ENCODE peak calls at places on chromosomes 16 and 17, in nine cellular contexts. F is T1000; S is heart right ventricle; G is activated naive CD4-positive, alpha-beta T cell; L is CD8-positive, alpha-beta T cell; C is NCI-H1930; H is GF-D8; I is stimulated activated CD8-positive, alpha-beta memory T cell treated with anti-CD3 and anti-CD28 coated beads, Interleukin-12 subunit alpha, Interleukin-12 subunit beta, amount 100 ng/mL, for 4 hours; B is ACHN. W is an unnamed sample.

GRCh38 chr17:16943541-16944333 is 28.2 kb downstream of the TNFRSF13B start:
- DNase-seq in H (no peak), C (no peak), L (peak), I (no peak), F (no peak), G (no peak), B (no peak), S (no peak), W (no peak)

GRCh38 chr16:2813661-2814288 is 3.3 kb upstream of the PRSS21 start:
- DNase-seq in C (no peak), S (no peak), B (no peak), G (no peak), F (no peak), L (no peak), H (no peak), I (no peak), W (no peak)

GRCh38 chr17:7263071-7263800 is 958 bp upstream of the CLDN7 start:
- DNase-seq in F (no peak), L (no peak), C (no peak), G (no peak), H (no peak), I (no peak), S (no peak), B (no peak), W (no peak)

GRCh38 chr17:44351961-44352921 is 7.1 kb downstream of the GRN start:
- DNase-seq in G (no peak), S (no peak), C (no peak), F (no peak), H (no peak), L (no peak), B (no peak), I (no peak), W (no peak)

GRCh38 chr16:2904100-2904921 is 7.4 kb upstream of the FLYWCH1 start:
- DNase-seq in B (peak), G (peak), F (peak), H (peak), S (peak), I (peak), L (peak), C (peak), W (peak)

GRCh38 chr17:57097832-57098421 is 12.9 kb downstream of the AKAP1 start:
- DNase-seq in I (no peak), H (no peak), B (no peak), L (no peak), S (peak), G (no peak), C (no peak), F (no peak), W (no peak)

GRCh38 chr16:81956213-81956948 is 54.9 kb downstream of the SDR42E1 start:
- DNase-seq in L (no peak), F (no peak), C (no peak), B (no peak), I (no peak), S (no peak), H (no peak), G (no peak), W (no peak)

GRCh38 chr17:1231456-1231855 is 38.8 kb upstream of the BHLHA9 start:
- DNase-seq in G (no peak), C (no peak), H (peak), F (no peak), B (no peak), I (no peak), S (peak), L (no peak), W (no peak)

GRCh38 chr16:73753931-73754330 is 542.7 kb upstream of the PSMD7 start:
- DNase-seq in I (no peak), S (no peak), C (no peak), H (no peak), G (no peak), B (no peak), F (no peak), L (no peak), W (no peak)

GRCh38 chr17:63095879-63096278 is 129.8 kb downstream of the TANC2 start:
- DNase-seq in F (no peak), G (no peak), H (no peak), B (no peak), I (no peak), C (no peak), S (no peak), L (no peak), W (no peak)

GRCh38 chr16:17282247-17282646 is 188.5 kb downstream of the XYLT1 start:
- DNase-seq in S (no peak), I (no peak), F (no peak), B (no peak), H (no peak), C (no peak), G (no peak), L (no peak), W (no peak)

GRCh38 chr17:5516060-5516792 is 29.9 kb downstream of the MIS12 start:
- DNase-seq in F (peak), S (no peak), G (no peak), C (no peak), L (no peak), B (peak), H (no peak), I (no peak), W (peak)

GRCh38 chr17:50298018-50298417 is 23.8 kb downstream of the TMEM92 start:
- DNase-seq in S (no peak), H (no peak), G (no peak), L (no peak), B (no peak), I (no peak), C (no peak), F (no peak), W (no peak)

GRCh38 chr17:10754861-10755591 is 25.2 kb upstream of the TMEM220 start:
- DNase-seq in C (no peak), I (no peak), F (no peak), G (no peak), L (no peak), B (no peak), H (no peak), S (no peak), W (no peak)